ENCODE peak calls at places on chromosomes 6 and 20, in six cellular contexts. N is left lung; A is GM04503; U is C1 segment of cervical spinal cord; T is effector CD4-positive, alpha-beta T cell; H is myocyte. F is an unnamed sample.

GRCh38 chr20:32139947-32140346 is 30.4 kb downstream of the TM9SF4 start:
- DNase-seq in A (no peak), U (no peak), N (no peak), T (no peak), H (no peak), F (no peak)

GRCh38 chr6:16576391-16577368 is 184.6 kb downstream of the ATXN1 start:
- DNase-seq in A (no peak), H (peak), T (no peak), U (no peak), N (no peak), F (no peak)

GRCh38 chr20:51529027-51529749 is 13.3 kb downstream of the NFATC2 start:
- DNase-seq in A (peak), N (no peak), T (no peak), U (no peak), H (no peak), F (no peak)

GRCh38 chr6:46749731-46750130 is 3.0 kb downstream of the ANKRD66 start:
- DNase-seq in U (no peak), N (no peak), H (no peak), A (no peak), T (no peak), F (no peak)

GRCh38 chr6:39821739-39822532 is 29.8 kb downstream of the DAAM2 start:
- DNase-seq in H (peak), A (no peak), N (no peak), T (no peak), U (peak), F (no peak)

GRCh38 chr20:52226370-52226769 is 34.8 kb upstream of the ZFP64 start:
- DNase-seq in H (no peak), A (no peak), T (no peak), U (no peak), N (no peak), F (no peak)

GRCh38 chr6:154514481-154514880 is 4.0 kb upstream of the CNKSR3 start:
- DNase-seq in A (no peak), H (no peak), T (no peak), N (no peak), U (no peak), F (no peak)

GRCh38 chr6:123997223-123997622 is 193.6 kb downstream of the NKAIN2 start:
- DNase-seq in H (peak), U (no peak), N (no peak), A (no peak), T (no peak), F (no peak)

GRCh38 chr20:61657719-61658377 is 405.8 kb downstream of the CDH4 start:
- DNase-seq in T (no peak), N (no peak), A (no peak), H (no peak), U (no peak), F (no peak)

GRCh38 chr20:37422791-37423286 is 76.9 kb downstream of the SRC start:
- DNase-seq in U (no peak), H (no peak), A (no peak), T (no peak), N (no peak), F (no peak)

GRCh38 chr6:14453712-14454466 is 336.3 kb downstream of the CD83 start:
- DNase-seq in U (no peak), H (no peak), A (no peak), T (no peak), N (no peak), F (no peak)

GRCh38 chr6:106155219-106155830 is 69.2 kb downstream of the PRDM1 start:
- DNase-seq in N (no peak), U (no peak), A (peak), T (no peak), H (no peak), F (no peak)

GRCh38 chr6:145036848-145037567 is 698.3 kb downstream of the EPM2A start:
- DNase-seq in H (peak), N (no peak), A (no peak), U (no peak), T (no peak), F (no peak)

GRCh38 chr6:136066005-136066404 is 184.1 kb downstream of the MTFR2 start:
- DNase-seq in N (no peak), U (no peak), H (no peak), A (no peak), T (no peak), F (no peak)

GRCh38 chr20:50931048-50931305 is 260 bp downstream of the ADNP start:
- DNase-seq in U (no peak), N (peak), H (no peak), T (peak), A (no peak), F (no peak)

GRCh38 chr6:44416103-44416502 is 28.6 kb downstream of the CDC5L start:
- DNase-seq in U (no peak), A (peak), N (no peak), T (no peak), H (no peak), F (no peak)

GRCh38 chr6:111957623-111958315 is 84.5 kb upstream of the FYN start:
- DNase-seq in H (no peak), U (no peak), T (no peak), N (no peak), A (no peak), F (no peak)

GRCh38 chr6:79544299-79544927 is 7.2 kb upstream of the LCA5 start:
- DNase-seq in N (no peak), H (peak), U (no peak), T (no peak), A (no peak), F (peak)

GRCh38 chr6:108896111-108896661 is 48.0 kb downstream of the ARMC2 start:
- DNase-seq in A (peak), U (no peak), H (peak), T (no peak), N (no peak), F (peak)

GRCh38 chr6:133350928-133351327 is 109.8 kb downstream of the EYA4 start:
- DNase-seq in H (no peak), T (no peak), U (no peak), N (no peak), A (no peak), F (no peak)

GRCh38 chr20:46713957-46714834 is 4.7 kb downstream of the SLC2A10 start:
- DNase-seq in N (no peak), H (no peak), T (no peak), A (no peak), U (no peak), F (no peak)

GRCh38 chr20:43322851-43323250 is 133.1 kb upstream of the PTPRT start:
- DNase-seq in U (no peak), N (no peak), T (no peak), H (no peak), A (no peak), F (no peak)

GRCh38 chr6:83879746-83880145 is 20.3 kb downstream of the CYB5R4 start:
- DNase-seq in N (no peak), U (no peak), A (peak), T (no peak), H (no peak), F (no peak)

GRCh38 chr6:25056130-25056529 is 120.4 kb upstream of the RIPOR2 start:
- DNase-seq in U (no peak), H (no peak), A (no peak), N (no peak), T (peak), F (no peak)

GRCh38 chr20:9353916-9354276 is 160.5 kb upstream of the LAMP5 start:
- DNase-seq in H (peak), N (no peak), A (no peak), U (no peak), T (no peak), F (no peak)

GRCh38 chr6:151847064-151847463 is 39.6 kb downstream of the ESR1 start:
- DNase-seq in T (no peak), N (no peak), H (peak), U (no peak), A (no peak), F (peak)

GRCh38 chr6:5511924-5512323 is 250.6 kb downstream of the FARS2 start:
- DNase-seq in H (peak), U (no peak), T (no peak), A (peak), N (no peak), F (peak)

GRCh38 chr6:157841211-157841840 is 18.3 kb downstream of the SNX9 start:
- DNase-seq in N (no peak), T (no peak), U (no peak), H (no peak), A (no peak), F (no peak)

GRCh38 chr6:106511274-106512047 is 117.8 kb downstream of the RTN4IP1 start:
- DNase-seq in A (no peak), U (no peak), H (peak), T (peak), N (peak), F (no peak)

GRCh38 chr6:10381830-10382208 is 33.1 kb downstream of the TFAP2A start:
- DNase-seq in U (no peak), H (no peak), A (no peak), N (no peak), T (no peak), F (no peak)

GRCh38 chr6:16145038-16145437 is 16.2 kb downstream of the MYLIP start:
- DNase-seq in T (no peak), A (no peak), N (no peak), U (no peak), H (no peak), F (no peak)

GRCh38 chr6:12815884-12816600 is 99.5 kb downstream of the PHACTR1 start:
- DNase-seq in H (no peak), A (no peak), N (no peak), U (no peak), T (no peak), F (no peak)

GRCh38 chr6:26375270-26375669 is 7.6 kb upstream of the BTN2A2 start:
- DNase-seq in T (no peak), N (no peak), A (no peak), H (no peak), U (no peak), F (no peak)

GRCh38 chr6:157997893-157998608 is 16.4 kb downstream of the SYNJ2 start:
- DNase-seq in U (no peak), N (peak), T (no peak), A (no peak), H (no peak), F (no peak)

GRCh38 chr20:1335961-1336698 is 7.2 kb upstream of the SDCBP2 start:
- DNase-seq in T (no peak), A (no peak), U (no peak), H (no peak), N (no peak), F (no peak)

GRCh38 chr20:13418263-13419229 is 197.5 kb downstream of the ISM1 start:
- DNase-seq in T (no peak), U (no peak), N (no peak), A (no peak), H (no peak), F (no peak)

GRCh38 chr6:8530775-8531435 is 95.6 kb upstream of the SLC35B3 start:
- DNase-seq in H (peak), A (no peak), T (no peak), U (no peak), N (no peak), F (no peak)

GRCh38 chr6:39791850-39792500 is at the start of gene DAAM2:
- DNase-seq in T (no peak), A (no peak), H (peak), U (no peak), N (peak), F (no peak)

GRCh38 chr6:137680678-137681346 is 186.2 kb upstream of the TNFAIP3 start:
- DNase-seq in N (no peak), A (no peak), T (no peak), H (no peak), U (no peak), F (no peak)

GRCh38 chr20:25191689-25192088 is 3.8 kb upstream of the ENTPD6 start:
- DNase-seq in H (no peak), A (no peak), T (no peak), U (no peak), N (no peak), F (no peak)